ENCODE peak calls at places on chromosomes 11 and 22, in eight cellular contexts. One of them, this sample, is unnamed.

GRCh38 chr22:50271519-50271970 is 1.4 kb upstream of the MAPK11 start:
- DNase-seq in colonic mucosa: peak; percentile 82
- DNase-seq in pancreas: peak; percentile 79
- DNase-seq in OCI-LY7: peak; percentile 73
- DNase-seq in cardiac fibroblast: peak; percentile 56
- DNase-seq in HL-60: no peak
- DNase-seq in cardiac muscle cell: peak; percentile 78
- DNase-seq in HAP-1: peak; percentile 90
- DNase-seq in this sample: peak; percentile 74

GRCh38 chr11:32118025-32118974 is 27.4 kb downstream of the RCN1 start:
- DNase-seq in colonic mucosa: no peak
- DNase-seq in pancreas: no peak
- DNase-seq in OCI-LY7: no peak
- DNase-seq in cardiac fibroblast: peak; percentile 85
- DNase-seq in HL-60: no peak
- DNase-seq in cardiac muscle cell: peak; percentile 54
- DNase-seq in HAP-1: no peak
- DNase-seq in this sample: no peak

GRCh38 chr22:38735465-38736256 is 20.1 kb downstream of the SUN2 start:
- DNase-seq in colonic mucosa: no peak
- DNase-seq in pancreas: no peak
- DNase-seq in OCI-LY7: no peak
- DNase-seq in cardiac fibroblast: no peak
- DNase-seq in HL-60: no peak
- DNase-seq in cardiac muscle cell: no peak
- DNase-seq in HAP-1: no peak
- DNase-seq in this sample: peak; percentile 29

GRCh38 chr11:122229078-122229477 is 113.1 kb upstream of the BLID start:
- DNase-seq in colonic mucosa: no peak
- DNase-seq in pancreas: no peak
- DNase-seq in OCI-LY7: no peak
- DNase-seq in cardiac fibroblast: no peak
- DNase-seq in HL-60: no peak
- DNase-seq in cardiac muscle cell: no peak
- DNase-seq in HAP-1: no peak
- DNase-seq in this sample: no peak

GRCh38 chr11:65150513-65151271 is 16.4 kb upstream of the SYVN1 start:
- DNase-seq in colonic mucosa: peak; percentile 91
- DNase-seq in pancreas: peak; percentile 95
- DNase-seq in OCI-LY7: no peak
- DNase-seq in cardiac fibroblast: peak; percentile 88
- DNase-seq in HL-60: peak; percentile 90
- DNase-seq in cardiac muscle cell: peak; percentile 63
- DNase-seq in HAP-1: peak; percentile 42
- DNase-seq in this sample: peak; percentile 92

GRCh38 chr11:2298795-2299747 is 2.6 kb downstream of the C11orf21 start:
- DNase-seq in colonic mucosa: peak; percentile 38
- DNase-seq in pancreas: peak; percentile 61
- DNase-seq in OCI-LY7: no peak
- DNase-seq in cardiac fibroblast: peak; percentile 6
- DNase-seq in HL-60: no peak
- DNase-seq in cardiac muscle cell: peak; percentile 22
- DNase-seq in HAP-1: peak; percentile 8
- DNase-seq in this sample: peak; percentile 52

GRCh38 chr22:49365191-49365837 is 462.4 kb downstream of the BRD1 start:
- DNase-seq in colonic mucosa: peak; percentile 5
- DNase-seq in pancreas: peak; percentile 35
- DNase-seq in OCI-LY7: no peak
- DNase-seq in cardiac fibroblast: no peak
- DNase-seq in HL-60: no peak
- DNase-seq in cardiac muscle cell: no peak
- DNase-seq in HAP-1: no peak
- DNase-seq in this sample: no peak

GRCh38 chr22:36331912-36332622 is 55.7 kb downstream of the MYH9 start:
- DNase-seq in colonic mucosa: peak; percentile 78
- DNase-seq in pancreas: no peak
- DNase-seq in OCI-LY7: peak; percentile 71
- DNase-seq in cardiac fibroblast: peak; percentile 66
- DNase-seq in HL-60: peak; percentile 76
- DNase-seq in cardiac muscle cell: peak; percentile 59
- DNase-seq in HAP-1: no peak
- DNase-seq in this sample: peak; percentile 90

GRCh38 chr22:40853961-40854360 is 2.5 kb downstream of the ST13 start:
- DNase-seq in colonic mucosa: no peak
- DNase-seq in pancreas: no peak
- DNase-seq in OCI-LY7: peak; percentile 19
- DNase-seq in cardiac fibroblast: no peak
- DNase-seq in HL-60: no peak
- DNase-seq in cardiac muscle cell: no peak
- DNase-seq in HAP-1: no peak
- DNase-seq in this sample: no peak

GRCh38 chr11:31940396-31941037 is 129.4 kb upstream of the PAX6 start:
- DNase-seq in colonic mucosa: no peak
- DNase-seq in pancreas: no peak
- DNase-seq in OCI-LY7: no peak
- DNase-seq in cardiac fibroblast: peak; percentile 32
- DNase-seq in HL-60: no peak
- DNase-seq in cardiac muscle cell: peak; percentile 85
- DNase-seq in HAP-1: no peak
- DNase-seq in this sample: no peak

GRCh38 chr22:27149886-27150529 is 492.6 kb downstream of the MIAT start:
- DNase-seq in colonic mucosa: no peak
- DNase-seq in pancreas: no peak
- DNase-seq in OCI-LY7: no peak
- DNase-seq in cardiac fibroblast: peak; percentile 53
- DNase-seq in HL-60: no peak
- DNase-seq in cardiac muscle cell: peak; percentile 29
- DNase-seq in HAP-1: no peak
- DNase-seq in this sample: no peak
- H3K4me3 ChIP-seq in colonic mucosa: no peak overlapping the region
- H3K4me3 ChIP-seq in pancreas: no peak overlapping the region
- H3K4me3 ChIP-seq in OCI-LY7: no peak overlapping the region
- H3K4me3 ChIP-seq in cardiac fibroblast: no peak overlapping the region
- H3K4me3 ChIP-seq in HL-60: no peak overlapping the region
- H3K4me3 ChIP-seq in cardiac muscle cell: no peak overlapping the region
- H3K4me3 ChIP-seq in HAP-1: no peak overlapping the region
- H3K4me3 ChIP-seq in this sample: no peak overlapping the region

DNA sequence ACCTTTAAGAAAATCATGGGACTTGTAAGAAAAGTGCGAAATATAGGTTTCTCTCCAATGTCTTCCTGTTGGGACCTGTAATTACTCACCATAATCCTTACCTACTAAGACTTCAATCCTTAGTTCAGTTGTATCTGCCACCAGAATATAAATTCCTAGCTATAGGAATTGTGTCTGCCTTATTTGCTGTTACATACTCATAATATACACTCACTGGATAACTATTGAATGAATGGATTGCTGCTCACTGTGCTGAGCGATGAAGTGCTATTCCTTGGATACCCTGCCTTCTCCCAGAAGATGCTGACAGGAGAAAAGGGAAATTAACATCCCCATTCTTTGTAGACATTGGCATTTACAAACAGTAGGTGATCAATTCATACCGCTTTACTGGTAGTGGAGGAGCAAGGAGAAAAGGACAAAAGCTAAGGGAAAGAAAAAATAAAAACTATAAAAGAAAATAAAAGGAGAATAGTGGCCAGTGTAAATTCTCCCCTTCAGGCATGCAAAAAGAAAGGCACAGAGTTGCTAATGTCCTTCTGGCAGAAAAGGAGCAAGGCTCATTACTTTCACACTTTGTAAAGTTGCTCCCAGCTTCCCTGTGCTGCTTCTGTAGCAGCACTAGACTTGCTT is 182.9 kb downstream of the LUZP2 start:
- DNase-seq in colonic mucosa: no peak
- DNase-seq in pancreas: no peak
- DNase-seq in OCI-LY7: no peak
- DNase-seq in cardiac fibroblast: no peak
- DNase-seq in HL-60: no peak
- DNase-seq in cardiac muscle cell: no peak
- DNase-seq in HAP-1: peak; percentile 44
- DNase-seq in this sample: no peak
- H3K4me3 ChIP-seq in colonic mucosa: no peak overlapping the region
- H3K4me3 ChIP-seq in pancreas: no peak overlapping the region
- H3K4me3 ChIP-seq in OCI-LY7: no peak overlapping the region
- H3K4me3 ChIP-seq in cardiac fibroblast: no peak overlapping the region
- H3K4me3 ChIP-seq in HL-60: no peak overlapping the region
- H3K4me3 ChIP-seq in cardiac muscle cell: no peak overlapping the region
- H3K4me3 ChIP-seq in HAP-1: no peak overlapping the region
- H3K4me3 ChIP-seq in this sample: no peak overlapping the region

GRCh38 chr11:117230286-117230961 is 1.4 kb downstream of the PCSK7 start:
- DNase-seq in colonic mucosa: no peak
- DNase-seq in pancreas: no peak
- DNase-seq in OCI-LY7: peak; percentile 69
- DNase-seq in cardiac fibroblast: peak; percentile 50
- DNase-seq in HL-60: no peak
- DNase-seq in cardiac muscle cell: peak; percentile 38
- DNase-seq in HAP-1: no peak
- DNase-seq in this sample: no peak
- H3K4me3 ChIP-seq in colonic mucosa: peak overlapping the region; percentile 97
- H3K4me3 ChIP-seq in pancreas: peak overlapping the region; percentile 89
- H3K4me3 ChIP-seq in OCI-LY7: peak overlapping the region; percentile 99
- H3K4me3 ChIP-seq in cardiac fibroblast: peak overlapping the region; percentile 96
- H3K4me3 ChIP-seq in HL-60: peak overlapping the region; percentile 98
- H3K4me3 ChIP-seq in cardiac muscle cell: no peak overlapping the region
- H3K4me3 ChIP-seq in HAP-1: no peak overlapping the region
- H3K4me3 ChIP-seq in this sample: no peak overlapping the region

GRCh38 chr11:111582881-111583280 is 19.4 kb upstream of the SIK2 start:
- DNase-seq in colonic mucosa: no peak
- DNase-seq in pancreas: no peak
- DNase-seq in OCI-LY7: no peak
- DNase-seq in cardiac fibroblast: no peak
- DNase-seq in HL-60: no peak
- DNase-seq in cardiac muscle cell: no peak
- DNase-seq in HAP-1: no peak
- DNase-seq in this sample: no peak

GRCh38 chr11:111581341-111581740 is 20.9 kb upstream of the SIK2 start:
- DNase-seq in colonic mucosa: no peak
- DNase-seq in pancreas: no peak
- DNase-seq in OCI-LY7: no peak
- DNase-seq in cardiac fibroblast: no peak
- DNase-seq in HL-60: no peak
- DNase-seq in cardiac muscle cell: no peak
- DNase-seq in HAP-1: no peak
- DNase-seq in this sample: no peak

GRCh38 chr11:111585371-111585770 is 16.9 kb upstream of the SIK2 start:
- DNase-seq in colonic mucosa: no peak
- DNase-seq in pancreas: no peak
- DNase-seq in OCI-LY7: no peak
- DNase-seq in cardiac fibroblast: peak; percentile 86
- DNase-seq in HL-60: no peak
- DNase-seq in cardiac muscle cell: peak; percentile 82
- DNase-seq in HAP-1: no peak
- DNase-seq in this sample: no peak

GRCh38 chr11:111586305-111586915 is 15.8 kb upstream of the SIK2 start:
- DNase-seq in colonic mucosa: peak; percentile 55
- DNase-seq in pancreas: no peak
- DNase-seq in OCI-LY7: peak; percentile 78
- DNase-seq in cardiac fibroblast: peak; percentile 75
- DNase-seq in HL-60: no peak
- DNase-seq in cardiac muscle cell: peak; percentile 69
- DNase-seq in HAP-1: peak; percentile 60
- DNase-seq in this sample: no peak

GRCh38 chr11:111582163-111582562 is 20.1 kb upstream of the SIK2 start:
- DNase-seq in colonic mucosa: no peak
- DNase-seq in pancreas: no peak
- DNase-seq in OCI-LY7: peak; percentile 22
- DNase-seq in cardiac fibroblast: no peak
- DNase-seq in HL-60: no peak
- DNase-seq in cardiac muscle cell: no peak
- DNase-seq in HAP-1: no peak
- DNase-seq in this sample: no peak
- H3K4me3 ChIP-seq in colonic mucosa: no peak overlapping the region
- H3K4me3 ChIP-seq in pancreas: no peak overlapping the region
- H3K4me3 ChIP-seq in OCI-LY7: no peak overlapping the region
- H3K4me3 ChIP-seq in cardiac fibroblast: no peak overlapping the region
- H3K4me3 ChIP-seq in HL-60: no peak overlapping the region
- H3K4me3 ChIP-seq in cardiac muscle cell: no peak overlapping the region
- H3K4me3 ChIP-seq in HAP-1: no peak overlapping the region
- H3K4me3 ChIP-seq in this sample: no peak overlapping the region

GRCh38 chr11:62538470-62539237 is 8.0 kb downstream of the AHNAK start:
- DNase-seq in colonic mucosa: peak; percentile 50
- DNase-seq in pancreas: no peak
- DNase-seq in OCI-LY7: peak; percentile 35
- DNase-seq in cardiac fibroblast: no peak
- DNase-seq in HL-60: no peak
- DNase-seq in cardiac muscle cell: no peak
- DNase-seq in HAP-1: no peak
- DNase-seq in this sample: no peak
- H3K4me3 ChIP-seq in colonic mucosa: peak overlapping the region; percentile 0
- H3K4me3 ChIP-seq in pancreas: no peak overlapping the region
- H3K4me3 ChIP-seq in OCI-LY7: no peak overlapping the region
- H3K4me3 ChIP-seq in cardiac fibroblast: peak overlapping the region; percentile 33
- H3K4me3 ChIP-seq in HL-60: no peak overlapping the region
- H3K4me3 ChIP-seq in cardiac muscle cell: no peak overlapping the region
- H3K4me3 ChIP-seq in HAP-1: no peak overlapping the region
- H3K4me3 ChIP-seq in this sample: no peak overlapping the region

This sample was measured in mucosa of descending colon.